ENCODE peak calls at places on chromosome 13, in nine cellular contexts. One of them, this sample, is unnamed.
A peak's percentile ranks its signal among the peaks of the same experiment; 100 is the strongest.

GRCh38 chr13:71309905-71310304 is 557.1 kb downstream of the DACH1 start:
- DNase-seq in A172: no peak
- DNase-seq in AG04450: no peak
- DNase-seq in T follicular helper cell: no peak
- DNase-seq in activated CD8-positive, alpha-beta memory T cell treated with anti-CD3 and anti-CD28 coated beads for 24 hours: no peak
- DNase-seq in C1 segment of cervical spinal cord: no peak
- DNase-seq in AG08396: no peak
- DNase-seq in endodermal cell: no peak
- DNase-seq in naive B cell: no peak
- DNase-seq in this sample: no peak

GRCh38 chr13:51298812-51299211 is 40.7 kb upstream of the SERPINE3 start:
- DNase-seq in T follicular helper cell: no peak
- DNase-seq in activated CD8-positive, alpha-beta memory T cell treated with anti-CD3 and anti-CD28 coated beads for 24 hours: no peak
- DNase-seq in AG08396: no peak
- DNase-seq in AG04450: no peak
- DNase-seq in endodermal cell: peak; percentile 43
- DNase-seq in naive B cell: no peak
- DNase-seq in A172: no peak
- DNase-seq in C1 segment of cervical spinal cord: no peak
- DNase-seq in this sample: no peak

GRCh38 chr13:76383671-76384461 is 502.3 kb downstream of the KCTD12 start:
- DNase-seq in T follicular helper cell: no peak
- DNase-seq in A172: peak; percentile 14
- DNase-seq in AG04450: peak; percentile 90
- DNase-seq in activated CD8-positive, alpha-beta memory T cell treated with anti-CD3 and anti-CD28 coated beads for 24 hours: no peak
- DNase-seq in endodermal cell: no peak
- DNase-seq in naive B cell: no peak
- DNase-seq in AG08396: peak; percentile 62
- DNase-seq in C1 segment of cervical spinal cord: no peak
- DNase-seq in this sample: no peak

GRCh38 chr13:59641758-59642157 is 522.0 kb downstream of the DIAPH3 start:
- DNase-seq in activated CD8-positive, alpha-beta memory T cell treated with anti-CD3 and anti-CD28 coated beads for 24 hours: no peak
- DNase-seq in naive B cell: no peak
- DNase-seq in A172: no peak
- DNase-seq in AG08396: no peak
- DNase-seq in T follicular helper cell: no peak
- DNase-seq in endodermal cell: no peak
- DNase-seq in AG04450: no peak
- DNase-seq in C1 segment of cervical spinal cord: no peak
- DNase-seq in this sample: no peak

GRCh38 chr13:110185696-110186095 is 121.3 kb downstream of the COL4A1 start:
- DNase-seq in endodermal cell: no peak
- DNase-seq in A172: no peak
- DNase-seq in activated CD8-positive, alpha-beta memory T cell treated with anti-CD3 and anti-CD28 coated beads for 24 hours: no peak
- DNase-seq in AG08396: no peak
- DNase-seq in C1 segment of cervical spinal cord: no peak
- DNase-seq in naive B cell: no peak
- DNase-seq in T follicular helper cell: no peak
- DNase-seq in AG04450: no peak
- DNase-seq in this sample: no peak

GRCh38 chr13:39306639-39307589 is 268.7 kb downstream of the NHLRC3 start:
- DNase-seq in A172: no peak
- DNase-seq in C1 segment of cervical spinal cord: no peak
- DNase-seq in naive B cell: no peak
- DNase-seq in AG04450: no peak
- DNase-seq in endodermal cell: no peak
- DNase-seq in AG08396: no peak
- DNase-seq in activated CD8-positive, alpha-beta memory T cell treated with anti-CD3 and anti-CD28 coated beads for 24 hours: no peak
- DNase-seq in T follicular helper cell: no peak
- DNase-seq in this sample: peak; percentile 13

GRCh38 chr13:110869805-110870706 is 44.8 kb downstream of the ANKRD10 start:
- DNase-seq in T follicular helper cell: no peak
- DNase-seq in activated CD8-positive, alpha-beta memory T cell treated with anti-CD3 and anti-CD28 coated beads for 24 hours: no peak
- DNase-seq in C1 segment of cervical spinal cord: peak; percentile 49
- DNase-seq in AG08396: peak; percentile 97
- DNase-seq in naive B cell: no peak
- DNase-seq in A172: peak; percentile 100
- DNase-seq in AG04450: peak; percentile 99
- DNase-seq in endodermal cell: peak; percentile 80
- DNase-seq in this sample: no peak

GRCh38 chr13:47038196-47038595 is 141.3 kb upstream of the HTR2A start:
- DNase-seq in activated CD8-positive, alpha-beta memory T cell treated with anti-CD3 and anti-CD28 coated beads for 24 hours: no peak
- DNase-seq in naive B cell: no peak
- DNase-seq in A172: no peak
- DNase-seq in AG08396: no peak
- DNase-seq in C1 segment of cervical spinal cord: no peak
- DNase-seq in endodermal cell: no peak
- DNase-seq in AG04450: no peak
- DNase-seq in T follicular helper cell: no peak
- DNase-seq in this sample: no peak

GRCh38 chr13:59722580-59722900 is 441.2 kb downstream of the DIAPH3 start:
- DNase-seq in C1 segment of cervical spinal cord: no peak
- DNase-seq in T follicular helper cell: no peak
- DNase-seq in naive B cell: no peak
- DNase-seq in activated CD8-positive, alpha-beta memory T cell treated with anti-CD3 and anti-CD28 coated beads for 24 hours: no peak
- DNase-seq in AG04450: no peak
- DNase-seq in AG08396: no peak
- DNase-seq in endodermal cell: peak; percentile 65
- DNase-seq in A172: no peak
- DNase-seq in this sample: no peak

GRCh38 chr13:70874646-70875045 is 766.4 kb upstream of the KLHL1 start:
- DNase-seq in endodermal cell: no peak
- DNase-seq in AG04450: no peak
- DNase-seq in naive B cell: no peak
- DNase-seq in activated CD8-positive, alpha-beta memory T cell treated with anti-CD3 and anti-CD28 coated beads for 24 hours: no peak
- DNase-seq in AG08396: no peak
- DNase-seq in C1 segment of cervical spinal cord: no peak
- DNase-seq in T follicular helper cell: no peak
- DNase-seq in A172: no peak
- DNase-seq in this sample: no peak

GRCh38 chr13:66266348-66266747 is 963.8 kb downstream of the PCDH9 start:
- DNase-seq in activated CD8-positive, alpha-beta memory T cell treated with anti-CD3 and anti-CD28 coated beads for 24 hours: no peak
- DNase-seq in A172: no peak
- DNase-seq in endodermal cell: no peak
- DNase-seq in AG04450: no peak
- DNase-seq in T follicular helper cell: no peak
- DNase-seq in AG08396: no peak
- DNase-seq in C1 segment of cervical spinal cord: no peak
- DNase-seq in naive B cell: no peak
- DNase-seq in this sample: no peak

GRCh38 chr13:29162638-29163037 is 342.5 kb downstream of the MTUS2 start:
- DNase-seq in A172: peak; percentile 65
- DNase-seq in AG04450: no peak
- DNase-seq in activated CD8-positive, alpha-beta memory T cell treated with anti-CD3 and anti-CD28 coated beads for 24 hours: no peak
- DNase-seq in naive B cell: no peak
- DNase-seq in AG08396: no peak
- DNase-seq in C1 segment of cervical spinal cord: no peak
- DNase-seq in endodermal cell: no peak
- DNase-seq in T follicular helper cell: no peak
- DNase-seq in this sample: no peak

GRCh38 chr13:102606537-102607309 is 9.9 kb downstream of the TPP2 start:
- DNase-seq in AG04450: no peak
- DNase-seq in endodermal cell: no peak
- DNase-seq in C1 segment of cervical spinal cord: no peak
- DNase-seq in naive B cell: no peak
- DNase-seq in A172: no peak
- DNase-seq in AG08396: no peak
- DNase-seq in activated CD8-positive, alpha-beta memory T cell treated with anti-CD3 and anti-CD28 coated beads for 24 hours: no peak
- DNase-seq in T follicular helper cell: no peak
- DNase-seq in this sample: no peak

GRCh38 chr13:92320323-92320722 is 906.3 kb upstream of the GPC6 start:
- DNase-seq in C1 segment of cervical spinal cord: no peak
- DNase-seq in AG04450: no peak
- DNase-seq in endodermal cell: no peak
- DNase-seq in A172: no peak
- DNase-seq in T follicular helper cell: no peak
- DNase-seq in activated CD8-positive, alpha-beta memory T cell treated with anti-CD3 and anti-CD28 coated beads for 24 hours: no peak
- DNase-seq in naive B cell: no peak
- DNase-seq in AG08396: no peak
- DNase-seq in this sample: no peak

GRCh38 chr13:21671793-21672680 is 1.2 kb downstream of the FGF9 start:
- DNase-seq in AG08396: no peak
- DNase-seq in T follicular helper cell: no peak
- DNase-seq in A172: no peak
- DNase-seq in naive B cell: no peak
- DNase-seq in activated CD8-positive, alpha-beta memory T cell treated with anti-CD3 and anti-CD28 coated beads for 24 hours: no peak
- DNase-seq in AG04450: no peak
- DNase-seq in C1 segment of cervical spinal cord: no peak
- DNase-seq in endodermal cell: peak; percentile 49
- DNase-seq in this sample: peak; percentile 76

GRCh38 chr13:114142640-114143490 is 10.4 kb upstream of the RASA3 start:
- DNase-seq in C1 segment of cervical spinal cord: no peak
- DNase-seq in AG08396: no peak
- DNase-seq in AG04450: no peak
- DNase-seq in activated CD8-positive, alpha-beta memory T cell treated with anti-CD3 and anti-CD28 coated beads for 24 hours: peak; percentile 80
- DNase-seq in naive B cell: peak; percentile 58
- DNase-seq in T follicular helper cell: peak; percentile 59
- DNase-seq in A172: no peak
- DNase-seq in endodermal cell: peak; percentile 64
- DNase-seq in this sample: peak; percentile 78

GRCh38 chr13:48783831-48784230 is 130.1 kb downstream of the CYSLTR2 start:
- DNase-seq in naive B cell: no peak
- DNase-seq in A172: no peak
- DNase-seq in endodermal cell: no peak
- DNase-seq in AG04450: no peak
- DNase-seq in activated CD8-positive, alpha-beta memory T cell treated with anti-CD3 and anti-CD28 coated beads for 24 hours: no peak
- DNase-seq in AG08396: no peak
- DNase-seq in C1 segment of cervical spinal cord: no peak
- DNase-seq in T follicular helper cell: no peak
- DNase-seq in this sample: no peak

GRCh38 chr13:113053376-113053775 is 52.2 kb upstream of the F7 start:
- DNase-seq in endodermal cell: no peak
- DNase-seq in T follicular helper cell: no peak
- DNase-seq in AG04450: no peak
- DNase-seq in A172: no peak
- DNase-seq in activated CD8-positive, alpha-beta memory T cell treated with anti-CD3 and anti-CD28 coated beads for 24 hours: no peak
- DNase-seq in AG08396: no peak
- DNase-seq in C1 segment of cervical spinal cord: no peak
- DNase-seq in naive B cell: no peak
- DNase-seq in this sample: no peak

GRCh38 chr13:98905199-98905598 is 72.7 kb downstream of the DOCK9 start:
- DNase-seq in naive B cell: no peak
- DNase-seq in AG08396: no peak
- DNase-seq in A172: no peak
- DNase-seq in endodermal cell: no peak
- DNase-seq in T follicular helper cell: no peak
- DNase-seq in activated CD8-positive, alpha-beta memory T cell treated with anti-CD3 and anti-CD28 coated beads for 24 hours: no peak
- DNase-seq in AG04450: no peak
- DNase-seq in C1 segment of cervical spinal cord: no peak
- DNase-seq in this sample: no peak

GRCh38 chr13:44303681-44304432 is 69.8 kb upstream of the SERP2 start:
- DNase-seq in AG08396: no peak
- DNase-seq in endodermal cell: no peak
- DNase-seq in activated CD8-positive, alpha-beta memory T cell treated with anti-CD3 and anti-CD28 coated beads for 24 hours: no peak
- DNase-seq in AG04450: no peak
- DNase-seq in T follicular helper cell: no peak
- DNase-seq in C1 segment of cervical spinal cord: no peak
- DNase-seq in naive B cell: no peak
- DNase-seq in A172: no peak
- DNase-seq in this sample: no peak

GRCh38 chr13:19726611-19727010 is 56.1 kb downstream of the PSPC1 start:
- DNase-seq in activated CD8-positive, alpha-beta memory T cell treated with anti-CD3 and anti-CD28 coated beads for 24 hours: no peak
- DNase-seq in naive B cell: no peak
- DNase-seq in A172: no peak
- DNase-seq in endodermal cell: no peak
- DNase-seq in C1 segment of cervical spinal cord: no peak
- DNase-seq in AG04450: no peak
- DNase-seq in AG08396: no peak
- DNase-seq in T follicular helper cell: no peak
- DNase-seq in this sample: no peak

GRCh38 chr13:34542321-34542720 is 399.7 kb upstream of the NBEA start:
- DNase-seq in T follicular helper cell: no peak
- DNase-seq in activated CD8-positive, alpha-beta memory T cell treated with anti-CD3 and anti-CD28 coated beads for 24 hours: no peak
- DNase-seq in endodermal cell: no peak
- DNase-seq in AG08396: no peak
- DNase-seq in C1 segment of cervical spinal cord: no peak
- DNase-seq in AG04450: no peak
- DNase-seq in A172: no peak
- DNase-seq in naive B cell: no peak
- DNase-seq in this sample: no peak

GRCh38 chr13:45007823-45008222 is 18.5 kb downstream of the GPALPP1 start:
- DNase-seq in endodermal cell: no peak
- DNase-seq in C1 segment of cervical spinal cord: no peak
- DNase-seq in A172: no peak
- DNase-seq in naive B cell: no peak
- DNase-seq in AG08396: no peak
- DNase-seq in T follicular helper cell: no peak
- DNase-seq in activated CD8-positive, alpha-beta memory T cell treated with anti-CD3 and anti-CD28 coated beads for 24 hours: no peak
- DNase-seq in AG04450: no peak
- DNase-seq in this sample: no peak

GRCh38 chr13:100330662-100331061 is 241.8 kb downstream of the PCCA start:
- DNase-seq in C1 segment of cervical spinal cord: no peak
- DNase-seq in T follicular helper cell: no peak
- DNase-seq in activated CD8-positive, alpha-beta memory T cell treated with anti-CD3 and anti-CD28 coated beads for 24 hours: no peak
- DNase-seq in AG08396: no peak
- DNase-seq in A172: no peak
- DNase-seq in endodermal cell: no peak
- DNase-seq in naive B cell: no peak
- DNase-seq in AG04450: no peak
- DNase-seq in this sample: no peak

This sample was measured in NCI-H748 treated with DMSO at 0.1 percent for 48 hours.